ENCODE peak calls at places on chromosomes 6 and 20, in five cellular contexts. X is osteoblast; V is natural killer cell treated with Interleukin-12 subunit alpha and Interleukin-12 subunit beta and Interleukin-15 and Interleukin-18, amount 100 ng/mL, for 72 hours; H is CD4-positive, alpha-beta T cell; O is GDM1. L is an unnamed sample.

GRCh38 chr20:47847882-47848485 is 62.7 kb upstream of the SULF2 start:
- DNase-seq in X (peak), V (no peak), H (no peak), O (no peak), L (no peak)

GRCh38 chr6:154868143-154868594 is 126.9 kb upstream of the TIAM2 start:
- DNase-seq in X (peak), V (no peak), H (no peak), O (no peak), L (peak)

GRCh38 chr6:47700051-47700450 is 1.7 kb downstream of the ADGRF4 start:
- DNase-seq in X (no peak), V (no peak), H (no peak), O (no peak), L (no peak)

GRCh38 chr6:108955329-108955949 is 107.2 kb downstream of the ARMC2 start:
- DNase-seq in X (no peak), V (no peak), H (no peak), O (no peak), L (no peak)

GRCh38 chr6:37130704-37131103 is 39.2 kb upstream of the PIM1 start:
- DNase-seq in X (no peak), V (no peak), H (no peak), O (no peak), L (no peak)

GRCh38 chr6:1499798-1500197 is 109.9 kb upstream of the FOXC1 start:
- DNase-seq in X (no peak), V (no peak), H (no peak), O (no peak), L (no peak)

GRCh38 chr6:39357998-39358686 is 35.6 kb upstream of the KCNK16 start:
- DNase-seq in X (peak), V (no peak), H (no peak), O (peak), L (peak)

GRCh38 chr20:52054123-52054522 is 137.5 kb downstream of the ZFP64 start:
- DNase-seq in X (no peak), V (peak), H (no peak), O (no peak), L (no peak)

GRCh38 chr6:85405175-85405852 is 44.6 kb upstream of the NT5E start:
- DNase-seq in X (no peak), V (no peak), H (no peak), O (no peak), L (no peak)

GRCh38 chr6:13357551-13358075 is 29.3 kb upstream of the TBC1D7 start:
- DNase-seq in X (peak), V (no peak), H (no peak), O (no peak), L (peak)

GRCh38 chr6:131976545-131977061 is 25.4 kb upstream of the CCN2 start:
- DNase-seq in X (peak), V (no peak), H (no peak), O (no peak), L (no peak)

GRCh38 chr6:130681028-130681427 is 146.2 kb upstream of the SMLR1 start:
- DNase-seq in X (peak), V (no peak), H (no peak), O (no peak), L (peak)

GRCh38 chr6:135346747-135347146 is 150.8 kb downstream of the AHI1 start:
- DNase-seq in X (no peak), V (no peak), H (no peak), O (no peak), L (peak)

L was measured in AG08395.